ENCODE peak calls at places on chromosomes 3 and 15, in five cellular contexts. F is DMS 273 treated with DMSO at 0.1 percent for 48 hours, W is RWPE1, U is SJSA1, T is hypothalamus. R is an unnamed sample.

GRCh38 chr3:11434017-11434526 is 161.9 kb downstream of the ATG7 start:
- DNase-seq in T (peak; percentile 34), F (no peak), U (peak; percentile 58), W (no peak), R (peak; percentile 37)

GRCh38 chr15:20358066-20358780 is 183.4 kb downstream of the GOLGA6L6 start:
- DNase-seq in W (no peak), T (no peak), F (no peak), U (no peak), R (no peak)

GRCh38 chr3:81299486-81299885 is 462.0 kb downstream of the GBE1 start:
- DNase-seq in T (no peak), W (no peak), F (no peak), U (no peak), R (no peak)

GRCh38 chr3:178304758-178305157 is 231.5 kb upstream of the KCNMB2 start:
- DNase-seq in W (no peak), U (no peak), T (no peak), F (no peak), R (peak; percentile 70)

GRCh38 chr3:129974451-129975331 is at the start of gene TRH:
- DNase-seq in W (no peak), U (no peak), T (no peak), F (no peak), R (no peak)

GRCh38 chr15:68389936-68390790 is 41.8 kb downstream of the ITGA11 start:
- DNase-seq in U (peak; percentile 41), W (peak; percentile 55), F (no peak), T (no peak), R (peak; percentile 24)

GRCh38 chr3:171213178-171213577 is 186.7 kb upstream of the SLC2A2 start:
- DNase-seq in W (no peak), U (no peak), F (no peak), T (no peak), R (no peak)

GRCh38 chr15:48515497-48515896 is 130.0 kb downstream of the FBN1 start:
- DNase-seq in T (no peak), F (no peak), U (no peak), W (no peak), R (no peak)

GRCh38 chr3:187669675-187670504 is at the start of gene SST:
- DNase-seq in W (peak; percentile 46), F (no peak), T (no peak), U (peak; percentile 43), R (peak; percentile 57)

GRCh38 chr3:159852821-159853505 is 135.7 kb upstream of the IL12A start:
- DNase-seq in W (peak; percentile 60), U (peak; percentile 57), F (peak; percentile 81), T (no peak), R (peak; percentile 80)

GRCh38 chr15:79195802-79196201 is 86.7 kb upstream of the ANKRD34C start:
- DNase-seq in T (no peak), F (no peak), W (no peak), U (no peak), R (no peak)

GRCh38 chr3:48151058-48151806 is 37.0 kb downstream of the CDC25A start:
- DNase-seq in F (peak; percentile 48), W (peak; percentile 70), U (peak; percentile 82), T (peak; percentile 35), R (peak; percentile 84)

GRCh38 chr15:94667109-94667508 is 435.7 kb downstream of the MCTP2 start:
- DNase-seq in U (no peak), T (no peak), W (no peak), F (no peak), R (no peak)

GRCh38 chr15:68820589-68821189 is at the start of gene ANP32A:
- DNase-seq in W (peak; percentile 100), F (peak; percentile 74), T (peak; percentile 95), U (peak; percentile 99), R (peak; percentile 95)

GRCh38 chr3:184145120-184145524 is 10.0 kb downstream of the EIF2B5 start:
- DNase-seq in W (peak; percentile 82), T (no peak), F (peak; percentile 74), U (no peak), R (peak; percentile 89)

GRCh38 chr15:65412556-65412955 is 10.2 kb downstream of the IGDCC4 start:
- DNase-seq in W (no peak), U (no peak), F (no peak), T (no peak), R (no peak)

GRCh38 chr15:91973481-91973880 is 120.0 kb downstream of the SLCO3A1 start:
- DNase-seq in T (no peak), U (no peak), F (no peak), W (peak; percentile 49), R (no peak)

GRCh38 chr15:56783156-56783856 is 50.0 kb upstream of the ZNF280D start:
- DNase-seq in W (no peak), T (no peak), U (no peak), F (no peak), R (no peak)

GRCh38 chr15:57237282-57237642 is 139.0 kb upstream of the CGNL1 start:
- DNase-seq in T (no peak), U (no peak), F (no peak), W (no peak), R (no peak)

GRCh38 chr3:1848935-1849334 is 249.7 kb upstream of the CNTN4 start:
- DNase-seq in U (no peak), T (no peak), F (no peak), W (no peak), R (no peak)

GRCh38 chr3:26350853-26351252 is 271.7 kb upstream of the LRRC3B start:
- DNase-seq in F (no peak), W (no peak), T (no peak), U (no peak), R (peak; percentile 57)

GRCh38 chr15:74192751-74193150 is 9.8 kb downstream of the STRA6 start:
- DNase-seq in W (no peak), U (no peak), T (no peak), F (no peak), R (no peak)

GRCh38 chr15:28962851-28963710 is 77.3 kb downstream of the APBA2 start:
- DNase-seq in W (no peak), U (no peak), F (no peak), T (no peak), R (no peak)

GRCh38 chr15:77832874-77833273 is 200.2 kb upstream of the LINGO1 start:
- DNase-seq in F (no peak), T (no peak), U (no peak), W (no peak), R (no peak)

R was measured in kidney tubule cell.